ENCODE peak calls at places on chromosome 14, in ten cellular contexts. K, Y, E, Q, U, C, G, H, F and X are unnamed samples.

GRCh38 chr14:90742709-90743108 is 73.5 kb downstream of the TTC7B start:
- DNase-seq in E (no peak), Y (no peak), U (no peak), F (no peak), G (no peak), K (no peak), H (no peak), Q (no peak), C (peak; percentile 77), X (no peak)

GRCh38 chr14:72666610-72667009 is 227.3 kb downstream of the DPF3 start:
- DNase-seq in K (no peak), E (no peak), Q (no peak), G (no peak), F (no peak), Y (no peak), U (no peak), C (no peak), H (no peak), X (no peak)

GRCh38 chr14:51922624-51923023 is 62.2 kb downstream of the GNG2 start:
- DNase-seq in U (no peak), F (peak; percentile 34), Q (no peak), G (no peak), H (no peak), K (no peak), C (peak; percentile 60), E (no peak), Y (no peak), X (no peak)

GRCh38 chr14:35167496-35167895 is 45.1 kb downstream of the PRORP start:
- DNase-seq in U (no peak), G (no peak), C (no peak), Q (no peak), E (no peak), Y (no peak), F (no peak), K (no peak), H (no peak), X (no peak)

GRCh38 chr14:79256311-79256879 is 954.9 kb downstream of the DIO2 start:
- DNase-seq in F (no peak), U (no peak), E (no peak), C (no peak), H (no peak), K (no peak), Q (no peak), G (no peak), Y (no peak), X (no peak)

GRCh38 chr14:43308411-43308810 is 1198.7 kb downstream of the FSCB start:
- DNase-seq in H (no peak), F (no peak), Y (no peak), Q (no peak), U (no peak), K (no peak), C (no peak), G (no peak), E (no peak), X (no peak)

GRCh38 chr14:102498678-102499265 is 10.8 kb downstream of the ANKRD9 start:
- DNase-seq in E (no peak), Q (no peak), H (no peak), K (no peak), U (no peak), G (no peak), C (peak; percentile 50), F (no peak), Y (no peak), X (no peak)

GRCh38 chr14:77988096-77988870 is 181.9 kb upstream of the NRXN3 start:
- DNase-seq in U (no peak), C (peak; percentile 47), K (no peak), F (peak; percentile 33), G (no peak), Q (no peak), Y (no peak), E (no peak), H (no peak), X (no peak)

GRCh38 chr14:102248121-102248520 is 56.8 kb downstream of the MOK start:
- DNase-seq in F (no peak), K (no peak), C (no peak), U (no peak), E (no peak), Q (no peak), Y (no peak), G (no peak), H (no peak), X (no peak)

GRCh38 chr14:54556535-54556934 is 10.4 kb upstream of the SAMD4A start:
- DNase-seq in Y (no peak), K (no peak), F (no peak), U (no peak), G (no peak), E (no peak), C (no peak), Q (no peak), H (no peak), X (no peak)

GRCh38 chr14:38143170-38143569 is 64.5 kb upstream of the SSTR1 start:
- DNase-seq in E (no peak), G (no peak), Q (no peak), U (no peak), C (no peak), K (no peak), H (no peak), F (no peak), Y (no peak), X (no peak)

GRCh38 chr14:60634153-60634552 is 15.1 kb downstream of the SIX1 start:
- DNase-seq in H (no peak), U (no peak), C (no peak), F (no peak), Y (no peak), K (no peak), Q (no peak), G (no peak), E (no peak), X (no peak)

GRCh38 chr14:60637138-60637489 is 12.2 kb downstream of the SIX1 start:
- DNase-seq in H (no peak), F (no peak), Q (no peak), C (no peak), U (no peak), E (no peak), G (peak; percentile 61), Y (no peak), K (no peak), X (no peak)

GRCh38 chr14:60639677-60640076 is 9.6 kb downstream of the SIX1 start:
- DNase-seq in E (no peak), Y (no peak), C (no peak), G (no peak), K (no peak), U (no peak), F (no peak), H (no peak), Q (no peak), X (no peak)

GRCh38 chr14:60640859-60641721 is 8.2 kb downstream of the SIX1 start:
- DNase-seq in F (no peak), G (peak; percentile 62), U (no peak), Y (no peak), Q (no peak), K (no peak), C (no peak), H (no peak), E (no peak), X (no peak)

GRCh38 chr14:60637490-60638452 is 11.5 kb downstream of the SIX1 start:
- DNase-seq in G (peak; percentile 74), Q (no peak), F (no peak), Y (no peak), U (no peak), E (no peak), H (no peak), K (no peak), C (no peak), X (no peak)
- H3K27me3 ChIP-seq in G (no peaks in the 10 kb centered on the region), Q (peaks cover 49% of the 10 kb centered on the region), F (peaks cover 90% of the 10 kb centered on the region), Y (peaks cover 5% of the 10 kb centered on the region), U (peaks cover 56% of the 10 kb centered on the region), E (peaks cover 38% of the 10 kb centered on the region), H (no peaks in the 10 kb centered on the region), K (peaks cover 59% of the 10 kb centered on the region), C (peaks cover 6% of the 10 kb centered on the region), X (no peaks in the 10 kb centered on the region)

DNA sequence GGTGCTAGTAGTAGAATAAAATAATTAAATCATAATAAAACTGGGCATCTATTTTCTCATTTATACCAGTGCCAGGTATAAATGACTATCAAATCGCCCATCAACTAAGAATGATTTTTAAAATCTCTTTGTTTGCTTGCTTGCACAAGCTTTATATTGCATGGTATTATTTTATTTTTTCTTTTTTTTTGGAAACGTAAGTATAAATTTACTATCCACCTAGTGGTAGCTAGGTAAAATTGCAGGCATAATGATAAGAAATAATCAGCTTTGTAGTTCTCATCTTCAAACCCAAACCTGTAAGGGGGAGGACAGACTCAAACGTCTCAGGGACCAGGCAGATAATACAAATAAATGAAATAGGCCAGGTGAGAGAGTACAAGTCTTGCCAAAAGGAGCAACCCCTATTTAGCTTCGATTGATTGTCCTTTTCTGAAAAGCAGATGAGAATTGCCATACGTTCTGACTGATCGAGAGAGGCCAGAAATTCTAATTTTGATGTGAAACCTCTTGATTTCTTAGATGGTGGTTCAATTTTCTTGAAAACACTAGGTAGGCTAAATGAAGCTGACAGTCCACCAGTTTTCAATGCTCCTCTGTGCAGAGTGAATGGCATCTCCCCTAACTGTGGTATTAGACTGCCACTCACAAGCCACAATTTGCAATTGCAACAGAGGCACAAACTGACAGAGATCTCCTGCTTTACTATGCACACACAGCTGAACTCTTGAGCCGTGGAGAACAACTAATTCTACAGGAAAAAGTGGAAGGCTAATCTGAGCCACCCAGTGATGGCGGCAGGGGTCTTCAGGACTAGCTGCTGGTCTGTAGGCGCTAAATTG is 189.3 kb downstream of the DACT1 start:
- DNase-seq in H (no peak), G (no peak), F (no peak), E (no peak), Y (no peak), Q (no peak), U (no peak), K (no peak), C (no peak), X (no peak)
- H3K27ac ChIP-seq in H (no peak overlapping the region), G (no peak overlapping the region), F (no peak overlapping the region), E (no peak overlapping the region), Y (no peak overlapping the region), Q (no peak overlapping the region), U (no peak overlapping the region), K (no peak overlapping the region), C (no peak overlapping the region), X (no peak overlapping the region)

GRCh38 chr14:32933943-32934890 is 4.5 kb upstream of the NPAS3 start:
- DNase-seq in K (no peak), H (no peak), F (no peak), Y (no peak), G (peak; percentile 50), E (no peak), C (peak; percentile 54), Q (no peak), U (no peak), X (no peak)
- H3K27me3 ChIP-seq in K (peaks cover 29% of the 10 kb centered on the region), H (no peaks in the 10 kb centered on the region), F (peaks cover 68% of the 10 kb centered on the region), Y (peaks cover 10% of the 10 kb centered on the region), G (peaks cover 2% of the 10 kb centered on the region), E (peaks cover 51% of the 10 kb centered on the region), C (no peaks in the 10 kb centered on the region), Q (peaks cover 25% of the 10 kb centered on the region), U (no peaks in the 10 kb centered on the region), X (peaks cover 5% of the 10 kb centered on the region)

DNA sequence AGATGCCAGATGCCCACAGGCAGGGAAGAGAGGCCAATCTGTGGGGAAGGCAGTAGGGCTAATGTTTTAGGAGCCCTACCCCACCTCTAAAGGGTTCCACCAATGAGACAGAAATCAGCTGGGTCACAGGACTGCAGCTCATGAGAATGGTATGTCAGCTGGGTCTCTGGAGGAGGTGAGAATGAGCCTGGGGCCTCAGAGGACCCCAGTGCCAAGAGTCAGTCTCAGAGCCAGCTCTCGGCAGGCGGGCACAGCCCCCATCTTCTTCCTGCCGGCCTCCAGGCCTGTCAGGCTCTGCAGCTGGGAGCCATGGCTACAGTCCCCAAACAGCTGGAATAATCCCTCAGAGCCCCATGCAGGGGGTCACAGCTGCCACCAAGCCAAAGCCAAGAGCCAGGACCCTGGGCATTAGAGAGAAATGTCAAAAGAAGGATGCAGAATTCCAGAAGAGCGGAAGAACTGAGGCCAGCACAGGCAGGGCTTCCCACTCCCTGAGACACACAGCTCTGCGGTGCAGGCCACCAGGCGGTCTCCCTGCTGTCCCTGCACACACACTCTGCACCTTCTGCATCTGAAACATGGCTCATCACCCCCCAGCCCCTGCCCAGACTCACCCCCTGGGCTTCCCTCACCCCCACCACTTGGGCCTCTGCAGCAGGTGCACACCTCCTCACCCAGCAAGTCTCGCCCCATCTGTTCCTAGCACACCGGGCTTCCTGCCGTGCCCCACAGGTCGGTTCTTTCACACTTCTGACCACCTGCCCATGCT is 26.0 kb downstream of the ITPK1 start:
- DNase-seq in C (peak; percentile 53), H (no peak), K (no peak), U (no peak), E (no peak), F (no peak), Y (no peak), Q (no peak), G (no peak), X (no peak)
- H3K27ac ChIP-seq in C (peak overlapping the region; percentile 10), H (no peak overlapping the region), K (no peak overlapping the region), U (no peak overlapping the region), E (no peak overlapping the region), F (no peak overlapping the region), Y (no peak overlapping the region), Q (no peak overlapping the region), G (no peak overlapping the region), X (no peak overlapping the region)